ENCODE peak calls at places on chromosomes 2 and 18, in seven cellular contexts. Q is gastrocnemius medialis, E is BE2C, I is lower lobe of right lung, F is fibroblast of lung, K is IMR-90, B is H1. C is an unnamed sample.

GRCh38 chr18:44774191-44774590 is 93.5 kb downstream of the SETBP1 start:
- DNase-seq in Q (no peak), E (no peak), I (no peak), F (no peak), K (no peak), B (no peak), C (no peak)

GRCh38 chr18:11752116-11752911 is 63.2 kb downstream of the GNAL start:
- DNase-seq in Q (no peak), E (no peak), I (no peak), F (peak; percentile 21), K (peak; percentile 30), B (peak; percentile 68), C (peak; percentile 75)

GRCh38 chr2:15665943-15666460 is 74.3 kb downstream of the DDX1 start:
- DNase-seq in Q (no peak), E (no peak), I (no peak), F (no peak), K (no peak), B (no peak), C (no peak)

GRCh38 chr18:3596324-3597158 is 146.6 kb downstream of the TGIF1 start:
- DNase-seq in Q (peak; percentile 49), E (peak; percentile 27), I (peak; percentile 62), F (peak; percentile 46), K (peak; percentile 58), B (no peak), C (peak; percentile 47)

GRCh38 chr2:173881886-173882285 is 83.3 kb downstream of the SP3 start:
- DNase-seq in Q (no peak), E (no peak), I (no peak), F (no peak), K (peak; percentile 3), B (no peak), C (no peak)

GRCh38 chr2:96396587-96396986 is 61.0 kb downstream of the NCAPH start:
- DNase-seq in Q (no peak), E (no peak), I (no peak), F (no peak), K (no peak), B (no peak), C (no peak)

GRCh38 chr2:241818229-241818942 is 9.4 kb downstream of the NEU4 start:
- DNase-seq in Q (peak; percentile 9), E (no peak), I (peak; percentile 34), F (no peak), K (no peak), B (no peak), C (no peak)

GRCh38 chr2:133253793-133254192 is 314.5 kb downstream of the NCKAP5 start:
- DNase-seq in Q (no peak), E (no peak), I (no peak), F (no peak), K (peak; percentile 72), B (no peak), C (no peak)

GRCh38 chr18:8818982-8819381 is 113.6 kb downstream of the MTCL1 start:
- DNase-seq in Q (no peak), E (no peak), I (no peak), F (no peak), K (no peak), B (no peak), C (no peak)

GRCh38 chr2:140392824-140393223 is 1612.6 kb upstream of the NXPH2 start:
- DNase-seq in Q (no peak), E (no peak), I (no peak), F (peak; percentile 18), K (no peak), B (no peak), C (no peak)

GRCh38 chr2:25301453-25302352 is 40.0 kb downstream of the DNMT3A start:
- DNase-seq in Q (no peak), E (no peak), I (no peak), F (peak; percentile 65), K (peak; percentile 91), B (no peak), C (no peak)

GRCh38 chr2:46697830-46698323 is 217.7 kb downstream of the MCFD2 start:
- DNase-seq in Q (no peak), E (no peak), I (no peak), F (no peak), K (no peak), B (no peak), C (peak; percentile 6)

GRCh38 chr2:170782673-170783072 is 12.5 kb downstream of the ERICH2 start:
- DNase-seq in Q (no peak), E (no peak), I (no peak), F (no peak), K (no peak), B (no peak), C (no peak)

GRCh38 chr2:148552675-148553331 is 91.7 kb upstream of the EPC2 start:
- DNase-seq in Q (no peak), E (no peak), I (no peak), F (peak; percentile 60), K (peak; percentile 22), B (no peak), C (no peak)

DNA sequence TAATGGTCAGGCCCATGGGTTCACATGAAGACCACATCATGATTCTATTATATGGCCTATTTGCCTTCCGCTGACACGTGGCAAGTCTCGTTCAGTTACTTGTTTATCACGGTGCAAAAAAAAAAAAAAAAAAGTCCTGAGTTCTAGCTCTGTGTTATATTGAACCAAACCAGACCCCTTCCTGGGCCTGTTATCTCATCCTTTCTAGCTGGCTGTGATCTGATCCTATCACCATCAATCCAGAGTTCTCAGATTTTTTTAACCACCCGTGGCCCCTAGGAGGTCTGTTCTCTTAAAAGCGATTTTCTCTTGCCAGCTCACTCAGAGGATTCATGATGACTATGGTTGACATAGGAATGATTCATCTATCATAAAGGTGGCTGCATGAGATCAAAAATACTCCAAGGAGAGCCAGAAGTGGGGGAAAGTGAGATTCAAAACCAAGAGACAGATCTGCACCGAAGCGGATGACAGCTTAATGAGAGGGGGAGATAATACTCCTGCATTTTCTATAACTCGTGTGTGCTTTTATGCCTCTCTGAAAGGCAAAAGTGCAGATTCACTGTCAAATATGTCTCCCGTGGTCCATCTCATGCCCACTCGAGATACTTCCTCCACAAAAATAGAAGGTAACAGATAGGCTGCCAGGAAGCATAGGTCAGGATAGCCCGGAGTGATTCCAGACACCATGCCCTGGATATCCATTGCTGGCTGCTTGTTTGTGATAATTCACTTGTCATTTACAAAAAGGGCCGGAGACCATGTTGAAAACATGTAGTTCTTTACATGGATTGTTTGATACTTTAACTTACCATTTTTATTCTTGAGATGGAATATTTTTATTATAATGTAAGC is 505.7 kb upstream of the KLHL29 start:
- DNase-seq in Q (no peak), E (peak; percentile 67), I (no peak), F (no peak), K (no peak), B (no peak), C (no peak)
- H3K9me3 ChIP-seq in Q (no peaks in the 10 kb centered on the region), E (no peaks in the 10 kb centered on the region), I (no peaks in the 10 kb centered on the region), F (no peaks in the 10 kb centered on the region), K (peaks cover 5% of the 10 kb centered on the region), B (peaks cover 7% of the 10 kb centered on the region), C (peaks cover 16% of the 10 kb centered on the region)

GRCh38 chr2:180359522-180360282 is 352.6 kb upstream of the CWC22 start:
- DNase-seq in Q (no peak), E (no peak), I (no peak), F (no peak), K (no peak), B (no peak), C (no peak)
- TF ChIP-seq CTCF in Q (no peak), E (no peak), I (no peak), F (peak; percentile 10), K (no peak), B (peak; percentile 28), C (peak; percentile 30)

DNA sequence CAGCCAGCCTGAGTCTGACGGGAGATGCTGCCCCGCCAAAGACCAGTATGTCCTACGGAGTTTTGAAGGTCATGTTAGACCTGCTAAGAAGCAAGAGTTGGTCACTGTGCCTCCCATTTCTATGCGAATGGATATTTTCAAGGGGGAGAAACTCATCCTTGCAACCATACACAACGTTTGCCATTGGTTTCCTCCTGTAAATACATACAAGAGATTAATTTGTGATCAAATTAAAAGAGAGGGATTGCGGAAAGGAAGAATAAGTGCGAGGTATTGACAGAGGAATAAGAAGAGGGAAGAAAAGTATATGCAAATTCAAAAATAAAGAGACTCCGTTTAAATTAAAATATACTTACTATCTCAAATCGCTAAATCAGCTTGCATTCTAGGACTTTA is 809 bp upstream of the CACNB4 start:
- DNase-seq in Q (no peak), E (no peak), I (no peak), F (no peak), K (no peak), B (no peak), C (no peak)
- H3K9me3 ChIP-seq in Q (no peaks in the 10 kb centered on the region), E (no peaks in the 10 kb centered on the region), I (no peaks in the 10 kb centered on the region), F (no peaks in the 10 kb centered on the region), K (no peaks in the 10 kb centered on the region), B (no peaks in the 10 kb centered on the region), C (no peaks in the 10 kb centered on the region)

GRCh38 chr2:64869126-64869525 is 120.1 kb upstream of the SLC1A4 start:
- DNase-seq in Q (no peak), E (no peak), I (no peak), F (no peak), K (no peak), B (no peak), C (no peak)
- TF ChIP-seq CTCF in Q (no peak), E (no peak), I (no peak), F (no peak), K (no peak), B (no peak), C (no peak)

GRCh38 chr18:64337018-64337417 is 188.1 kb upstream of the LINC00305 start:
- DNase-seq in Q (no peak), E (no peak), I (no peak), F (no peak), K (no peak), B (no peak), C (no peak)

GRCh38 chr18:64333584-64333983 is 184.7 kb upstream of the LINC00305 start:
- DNase-seq in Q (no peak), E (no peak), I (no peak), F (no peak), K (no peak), B (no peak), C (no peak)

GRCh38 chr18:64332851-64333250 is 184.0 kb upstream of the LINC00305 start:
- DNase-seq in Q (no peak), E (no peak), I (no peak), F (no peak), K (no peak), B (no peak), C (no peak)

DNA sequence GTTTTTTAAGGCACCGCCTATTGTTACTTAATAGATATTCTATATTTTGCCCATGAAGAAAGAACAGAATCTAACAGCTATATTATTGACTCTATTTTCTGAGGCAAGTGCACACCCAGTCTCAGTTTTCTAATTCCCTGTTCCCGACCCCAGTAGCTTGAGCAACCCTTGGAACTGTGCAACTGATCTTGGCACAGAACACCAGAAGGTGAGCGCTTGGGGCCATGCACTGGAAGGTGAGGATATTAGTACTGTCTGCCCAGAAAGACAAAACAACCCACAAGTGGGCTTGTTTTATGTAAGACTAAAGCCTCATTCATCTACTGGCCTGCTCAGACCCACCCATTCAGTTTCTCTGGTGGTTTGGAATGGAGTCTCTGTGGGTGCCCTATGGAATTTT is 188.8 kb upstream of the LINC00305 start:
- DNase-seq in Q (no peak), E (no peak), I (no peak), F (no peak), K (no peak), B (no peak), C (no peak)
- H3K9me3 ChIP-seq in Q (no peaks in the 10 kb centered on the region), E (no peaks in the 10 kb centered on the region), I (no peaks in the 10 kb centered on the region), F (no peaks in the 10 kb centered on the region), K (peaks cover 13% of the 10 kb centered on the region), B (no peaks in the 10 kb centered on the region), C (no peaks in the 10 kb centered on the region)

C was measured in neural progenitor cell.